ENCODE peak calls at places on chromosomes 7 and 10, in six cellular contexts. F is tibial artery; D is neural progenitor cell; O is naive thymus-derived CD4-positive, alpha-beta T cell; X is uterus; P is cardiac muscle cell. K is an unnamed sample.

GRCh38 chr7:115146148-115146547 is 224.3 kb downstream of the MDFIC start:
- DNase-seq in D (no peak), F (no peak), X (no peak), O (no peak), P (no peak), K (no peak)

GRCh38 chr7:143884978-143885559 is 16.9 kb downstream of the TCAF1 start:
- DNase-seq in O (no peak), D (peak), X (peak), F (no peak), P (peak), K (peak)

GRCh38 chr10:110803830-110804338 is 67.8 kb upstream of the PDCD4 start:
- DNase-seq in P (peak), F (peak), O (no peak), X (peak), D (peak), K (peak)

GRCh38 chr7:30845426-30846135 is 66.1 kb upstream of the AQP1 start:
- DNase-seq in O (no peak), X (peak), F (peak), P (no peak), D (no peak), K (no peak)

GRCh38 chr7:41711283-41712064 is 8.6 kb upstream of the INHBA start:
- DNase-seq in X (no peak), F (no peak), P (peak), O (no peak), D (peak), K (no peak)

GRCh38 chr7:114986805-114987204 is 64.9 kb downstream of the MDFIC start:
- DNase-seq in O (no peak), X (no peak), F (no peak), P (no peak), D (no peak), K (no peak)

GRCh38 chr7:130345106-130345505 is 490 bp downstream of the CPA5 start:
- DNase-seq in F (no peak), P (no peak), D (peak), O (no peak), X (no peak), K (no peak)

GRCh38 chr7:30862987-30863693 is 48.5 kb upstream of the AQP1 start:
- DNase-seq in D (no peak), O (no peak), X (no peak), P (no peak), F (no peak), K (no peak)

GRCh38 chr7:18400726-18401125 is 94.8 kb upstream of the HDAC9 start:
- DNase-seq in F (no peak), D (no peak), O (no peak), X (no peak), P (no peak), K (no peak)

GRCh38 chr7:41688012-41688625 is 14.8 kb downstream of the INHBA start:
- DNase-seq in X (no peak), D (no peak), P (no peak), O (no peak), F (no peak), K (no peak)

GRCh38 chr7:118195837-118196474 is 12.0 kb downstream of the LSM8 start:
- DNase-seq in O (peak), X (peak), F (peak), D (peak), P (peak), K (peak)

GRCh38 chr7:157271991-157272324 is 64.8 kb upstream of the DNAJB6 start:
- DNase-seq in D (no peak), F (peak), P (no peak), X (peak), O (no peak), K (peak)

GRCh38 chr7:30327813-30328212 is 43.4 kb downstream of the ZNRF2 start:
- DNase-seq in P (no peak), F (no peak), X (no peak), D (no peak), O (no peak), K (no peak)

GRCh38 chr7:37683263-37684120 is at the start of gene GPR141:
- DNase-seq in F (peak), O (no peak), X (no peak), P (no peak), D (no peak), K (no peak)

GRCh38 chr10:28778524-28778923 is 101.2 kb downstream of the BAMBI start:
- DNase-seq in F (no peak), D (no peak), P (no peak), O (no peak), X (no peak), K (no peak)

GRCh38 chr7:151118108-151119054 is 32.1 kb downstream of the AGAP3 start:
- DNase-seq in P (no peak), X (no peak), D (no peak), F (no peak), O (no peak), K (no peak)

GRCh38 chr10:30783939-30784500 is 154.5 kb upstream of the LYZL2 start:
- DNase-seq in F (peak), X (peak), D (peak), P (peak), O (peak), K (peak)

GRCh38 chr7:55305130-55305529 is 60.0 kb upstream of the LANCL2 start:
- DNase-seq in F (no peak), P (no peak), O (no peak), D (no peak), X (no peak), K (no peak)

GRCh38 chr10:34746094-34746493 is 69.0 kb downstream of the PARD3 start:
- DNase-seq in X (no peak), D (no peak), O (no peak), F (no peak), P (no peak), K (no peak)

GRCh38 chr10:510415-510881 is 179.0 kb downstream of the DIP2C start:
- DNase-seq in F (no peak), P (peak), D (no peak), O (no peak), X (no peak), K (peak)

GRCh38 chr10:50846753-50847152 is 38.7 kb downstream of the A1CF start:
- DNase-seq in F (no peak), X (no peak), P (no peak), O (no peak), D (peak), K (no peak)

GRCh38 chr10:50554995-50555568 is 68.7 kb downstream of the SGMS1 start:
- DNase-seq in X (no peak), F (no peak), O (no peak), D (peak), P (no peak), K (no peak)

GRCh38 chr7:73478549-73478948 is 43.5 kb downstream of the BAZ1B start:
- DNase-seq in P (no peak), O (no peak), D (no peak), X (no peak), F (no peak), K (no peak)

GRCh38 chr7:77791336-77791735 is 6.9 kb downstream of the TMEM60 start:
- DNase-seq in P (no peak), F (no peak), D (no peak), X (no peak), O (no peak), K (no peak)

GRCh38 chr10:33301097-33301789 is 33.2 kb downstream of the NRP1 start:
- DNase-seq in D (no peak), P (no peak), F (no peak), O (no peak), X (no peak), K (no peak)

GRCh38 chr7:109844362-109844761 is 1246.6 kb upstream of the LRRN3 start:
- DNase-seq in P (peak), F (no peak), O (peak), D (peak), X (no peak), K (no peak)

GRCh38 chr10:117138838-117139580 is 939 bp upstream of the VAX1 start:
- DNase-seq in P (peak), D (peak), O (no peak), X (no peak), F (no peak), K (no peak)

GRCh38 chr7:132577206-132578049 is 1.2 kb upstream of the PLXNA4 start:
- DNase-seq in P (peak), O (no peak), X (peak), D (peak), F (peak), K (peak)

GRCh38 chr10:92290076-92290836 is 622 bp downstream of the CPEB3 start:
- DNase-seq in X (peak), F (peak), D (no peak), O (no peak), P (peak), K (no peak)

GRCh38 chr7:29486191-29486700 is 77.4 kb upstream of the PRR15 start:
- DNase-seq in F (no peak), P (no peak), D (no peak), O (no peak), X (no peak), K (peak)

GRCh38 chr10:16891375-16892313 is 74.4 kb upstream of the RSU1 start:
- DNase-seq in D (peak), F (peak), X (peak), P (peak), O (peak), K (no peak)

GRCh38 chr10:124227306-124228016 is 134.1 kb upstream of the CHST15 start:
- DNase-seq in D (no peak), X (no peak), O (no peak), P (no peak), F (no peak), K (no peak)

GRCh38 chr10:125145636-125146035 is 14.7 kb downstream of the CTBP2 start:
- DNase-seq in P (no peak), F (no peak), D (no peak), O (no peak), X (no peak), K (no peak)

GRCh38 chr10:9762966-9763656 is 1254.6 kb upstream of the CELF2 start:
- DNase-seq in D (no peak), P (no peak), O (no peak), F (no peak), X (no peak), K (no peak)

GRCh38 chr7:1974714-1975113 is 258.0 kb downstream of the MAD1L1 start:
- DNase-seq in P (no peak), O (no peak), D (no peak), X (no peak), F (no peak), K (no peak)

GRCh38 chr7:106997487-106998271 is 46.8 kb upstream of the PRKAR2B start:
- DNase-seq in X (no peak), F (no peak), O (no peak), D (no peak), P (no peak), K (no peak)

GRCh38 chr10:22180724-22181123 is 37.1 kb downstream of the EBLN1 start:
- DNase-seq in F (no peak), X (no peak), P (no peak), D (no peak), O (no peak), K (no peak)

GRCh38 chr10:1522237-1522636 is 215.1 kb downstream of the ADARB2 start:
- DNase-seq in O (no peak), F (no peak), X (no peak), P (no peak), D (peak), K (no peak)
- H3K27ac ChIP-seq in O (no peak), F (no peak), X (no peak), P (no peak), D (no peak), K (no peak)

GRCh38 chr10:3452234-3452633 is 279.7 kb upstream of the PITRM1 start:
- DNase-seq in D (peak), F (no peak), P (no peak), O (no peak), X (no peak), K (no peak)
- H3K27ac ChIP-seq in D (no peak), F (peak), P (no peak), O (peak), X (peak), K (no peak)

GRCh38 chr10:98445200-98445812 is 1.4 kb downstream of the HPS1 start:
- DNase-seq in X (no peak), P (no peak), O (no peak), D (no peak), F (no peak), K (no peak)
- H3K27ac ChIP-seq in X (peak), P (peak), O (peak), D (no peak), F (peak), K (no peak)

GRCh38 chr10:122499012-122499411 is 37.7 kb downstream of the HTRA1 start:
- DNase-seq in P (no peak), F (no peak), O (no peak), X (no peak), D (no peak), K (no peak)
- H3K27ac ChIP-seq in P (no peak), F (peak), O (no peak), X (peak), D (no peak), K (peak)

GRCh38 chr10:12389154-12389734 is 39.9 kb downstream of the CAMK1D start:
- DNase-seq in P (no peak), D (no peak), F (peak), O (no peak), X (no peak), K (no peak)

GRCh38 chr10:12387561-12388210 is 38.3 kb downstream of the CAMK1D start:
- DNase-seq in X (no peak), F (no peak), D (no peak), O (no peak), P (no peak), K (peak)

GRCh38 chr10:12391191-12391590 is 41.8 kb downstream of the CAMK1D start:
- DNase-seq in X (no peak), P (no peak), D (no peak), F (no peak), O (no peak), K (no peak)

GRCh38 chr10:12388671-12389070 is 39.3 kb downstream of the CAMK1D start:
- DNase-seq in P (no peak), F (no peak), X (no peak), D (no peak), O (no peak), K (peak)

GRCh38 chr10:12390733-12391132 is 41.4 kb downstream of the CAMK1D start:
- DNase-seq in X (peak), O (no peak), P (no peak), F (no peak), D (no peak), K (no peak)
- H3K27ac ChIP-seq in X (peak), O (no peak), P (no peak), F (peak), D (no peak), K (no peak)

GRCh38 chr10:71280216-71280615 is 38.8 kb upstream of the SLC29A3 start:
- DNase-seq in P (no peak), O (no peak), F (no peak), X (no peak), D (no peak), K (no peak)
- H3K27ac ChIP-seq in P (peak), O (no peak), F (no peak), X (no peak), D (no peak), K (no peak)

K was measured in caudate nucleus.